ENCODE peak calls at places on chromosomes 12 and 14, in four cellular contexts. One of them, this sample, is unnamed.

GRCh38 chr14:55245657-55246268 is 25.5 kb upstream of the FBXO34 start:
- DNase-seq in CD8-positive, alpha-beta T cell: no peak
- DNase-seq in ovary: no peak
- DNase-seq in upper lobe of right lung: no peak
- DNase-seq in this sample: peak

GRCh38 chr12:68109444-68110217 is 49.9 kb downstream of the IFNG start:
- DNase-seq in CD8-positive, alpha-beta T cell: no peak
- DNase-seq in ovary: no peak
- DNase-seq in upper lobe of right lung: no peak
- DNase-seq in this sample: no peak

GRCh38 chr14:89178802-89179201 is 238.2 kb downstream of the FOXN3 start:
- DNase-seq in CD8-positive, alpha-beta T cell: no peak
- DNase-seq in upper lobe of right lung: no peak
- DNase-seq in ovary: no peak
- DNase-seq in this sample: peak

GRCh38 chr12:96404683-96405082 is 4.4 kb upstream of the CDK17 start:
- DNase-seq in ovary: no peak
- DNase-seq in CD8-positive, alpha-beta T cell: no peak
- DNase-seq in upper lobe of right lung: no peak
- DNase-seq in this sample: peak

GRCh38 chr12:42933461-42934081 is 344.0 kb upstream of the PRICKLE1 start:
- DNase-seq in upper lobe of right lung: no peak
- DNase-seq in ovary: no peak
- DNase-seq in CD8-positive, alpha-beta T cell: no peak
- DNase-seq in this sample: no peak

GRCh38 chr14:31206536-31207286 is 882 bp downstream of the HECTD1 start:
- DNase-seq in CD8-positive, alpha-beta T cell: no peak
- DNase-seq in ovary: no peak
- DNase-seq in upper lobe of right lung: no peak
- DNase-seq in this sample: peak

GRCh38 chr12:89657090-89657489 is 51.5 kb downstream of the ATP2B1 start:
- DNase-seq in CD8-positive, alpha-beta T cell: no peak
- DNase-seq in upper lobe of right lung: no peak
- DNase-seq in ovary: no peak
- DNase-seq in this sample: no peak

GRCh38 chr12:64323476-64324225 is 66.9 kb downstream of the C12orf56 start:
- DNase-seq in ovary: no peak
- DNase-seq in upper lobe of right lung: no peak
- DNase-seq in CD8-positive, alpha-beta T cell: no peak
- DNase-seq in this sample: no peak

GRCh38 chr12:57097554-57097835 is 8.6 kb downstream of the NAB2 start:
- DNase-seq in ovary: no peak
- DNase-seq in CD8-positive, alpha-beta T cell: no peak
- DNase-seq in upper lobe of right lung: no peak
- DNase-seq in this sample: no peak

GRCh38 chr14:42110167-42110566 is 503.5 kb downstream of the LRFN5 start:
- DNase-seq in ovary: no peak
- DNase-seq in CD8-positive, alpha-beta T cell: no peak
- DNase-seq in upper lobe of right lung: no peak
- DNase-seq in this sample: peak

GRCh38 chr12:52727037-52727436 is 23.7 kb upstream of the KRT77 start:
- DNase-seq in upper lobe of right lung: no peak
- DNase-seq in CD8-positive, alpha-beta T cell: no peak
- DNase-seq in ovary: no peak
- DNase-seq in this sample: no peak

GRCh38 chr12:56127485-56127887 is 581 bp upstream of the ESYT1 start:
- DNase-seq in upper lobe of right lung: no peak
- DNase-seq in ovary: no peak
- DNase-seq in CD8-positive, alpha-beta T cell: no peak
- DNase-seq in this sample: no peak

GRCh38 chr14:24051789-24052655 is at the start of gene CARMIL3:
- DNase-seq in upper lobe of right lung: peak
- DNase-seq in CD8-positive, alpha-beta T cell: peak
- DNase-seq in ovary: peak
- DNase-seq in this sample: peak

GRCh38 chr14:99395904-99396530 is 84.6 kb downstream of the SETD3 start:
- DNase-seq in ovary: no peak
- DNase-seq in CD8-positive, alpha-beta T cell: peak
- DNase-seq in upper lobe of right lung: no peak
- DNase-seq in this sample: peak

GRCh38 chr12:104603545-104603973 is 146.8 kb downstream of the CHST11 start:
- DNase-seq in CD8-positive, alpha-beta T cell: no peak
- DNase-seq in ovary: no peak
- DNase-seq in upper lobe of right lung: no peak
- DNase-seq in this sample: peak

GRCh38 chr12:58066296-58066695 is 124.9 kb downstream of the ATP23 start:
- DNase-seq in upper lobe of right lung: no peak
- DNase-seq in CD8-positive, alpha-beta T cell: no peak
- DNase-seq in ovary: no peak
- DNase-seq in this sample: no peak

GRCh38 chr12:292186-292585 is 29.6 kb upstream of the SLC6A13 start:
- DNase-seq in ovary: no peak
- DNase-seq in CD8-positive, alpha-beta T cell: no peak
- DNase-seq in upper lobe of right lung: no peak
- DNase-seq in this sample: peak

GRCh38 chr12:6819069-6820030 is 2.3 kb upstream of the GPR162 start:
- DNase-seq in CD8-positive, alpha-beta T cell: no peak
- DNase-seq in upper lobe of right lung: no peak
- DNase-seq in ovary: no peak
- DNase-seq in this sample: no peak
- TF ChIP-seq CTCF in CD8-positive, alpha-beta T cell: no peak
- TF ChIP-seq CTCF in upper lobe of right lung: no peak
- TF ChIP-seq CTCF in ovary: no peak
- TF ChIP-seq CTCF in this sample: no peak

DNA sequence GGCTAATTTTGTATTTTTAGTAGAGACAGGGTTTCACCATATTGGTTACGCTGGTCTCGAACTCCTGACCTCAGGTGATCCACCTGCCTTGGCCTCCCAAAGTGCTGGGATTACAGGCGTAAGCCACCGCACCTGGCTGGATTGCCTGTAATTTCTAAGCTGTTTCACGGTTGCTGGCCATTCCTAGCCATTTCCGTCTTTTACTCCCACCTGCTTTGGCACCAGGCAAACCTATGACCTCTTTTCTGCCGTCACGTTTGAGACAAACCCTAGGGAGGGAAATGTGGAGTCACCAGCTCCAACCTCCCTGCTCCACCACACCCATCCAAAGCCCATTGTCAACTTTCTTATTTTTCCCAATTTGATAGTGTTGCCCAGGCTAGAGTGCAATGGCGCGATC is 1.2 kb downstream of the GPR132 start:
- DNase-seq in upper lobe of right lung: no peak
- DNase-seq in CD8-positive, alpha-beta T cell: no peak
- DNase-seq in ovary: no peak
- DNase-seq in this sample: no peak
- H3K4me3 ChIP-seq in upper lobe of right lung: peak
- H3K4me3 ChIP-seq in CD8-positive, alpha-beta T cell: peak
- H3K4me3 ChIP-seq in ovary: no peak
- H3K4me3 ChIP-seq in this sample: no peak

GRCh38 chr14:51562816-51563215 is 88.9 kb upstream of the FRMD6 start:
- DNase-seq in CD8-positive, alpha-beta T cell: no peak
- DNase-seq in ovary: no peak
- DNase-seq in upper lobe of right lung: no peak
- DNase-seq in this sample: no peak
- TF ChIP-seq CTCF in CD8-positive, alpha-beta T cell: no peak
- TF ChIP-seq CTCF in ovary: no peak
- TF ChIP-seq CTCF in upper lobe of right lung: no peak
- TF ChIP-seq CTCF in this sample: no peak

GRCh38 chr12:1591029-1591428 is 3.4 kb downstream of the FBXL14 start:
- DNase-seq in ovary: no peak
- DNase-seq in CD8-positive, alpha-beta T cell: no peak
- DNase-seq in upper lobe of right lung: no peak
- DNase-seq in this sample: no peak

GRCh38 chr12:1591543-1591942 is 2.8 kb downstream of the FBXL14 start:
- DNase-seq in CD8-positive, alpha-beta T cell: no peak
- DNase-seq in upper lobe of right lung: no peak
- DNase-seq in ovary: no peak
- DNase-seq in this sample: no peak

GRCh38 chr12:1587927-1588573 is 6.3 kb downstream of the FBXL14 start:
- DNase-seq in ovary: no peak
- DNase-seq in upper lobe of right lung: no peak
- DNase-seq in CD8-positive, alpha-beta T cell: no peak
- DNase-seq in this sample: peak

GRCh38 chr12:1588574-1588944 is 5.8 kb downstream of the FBXL14 start:
- DNase-seq in CD8-positive, alpha-beta T cell: no peak
- DNase-seq in ovary: no peak
- DNase-seq in upper lobe of right lung: no peak
- DNase-seq in this sample: no peak

GRCh38 chr12:1590083-1590979 is 4.0 kb downstream of the FBXL14 start:
- DNase-seq in upper lobe of right lung: no peak
- DNase-seq in ovary: peak
- DNase-seq in CD8-positive, alpha-beta T cell: no peak
- DNase-seq in this sample: peak
- H3K4me3 ChIP-seq in upper lobe of right lung: peak
- H3K4me3 ChIP-seq in ovary: no peak
- H3K4me3 ChIP-seq in CD8-positive, alpha-beta T cell: no peak
- H3K4me3 ChIP-seq in this sample: peak

GRCh38 chr12:131980263-131980662 is 30.5 kb downstream of the EP400 start:
- DNase-seq in upper lobe of right lung: no peak
- DNase-seq in ovary: no peak
- DNase-seq in CD8-positive, alpha-beta T cell: no peak
- DNase-seq in this sample: no peak
- TF ChIP-seq CTCF in upper lobe of right lung: no peak
- TF ChIP-seq CTCF in ovary: no peak
- TF ChIP-seq CTCF in CD8-positive, alpha-beta T cell: no peak
- TF ChIP-seq CTCF in this sample: no peak

GRCh38 chr12:94707892-94708291 is 57.5 kb upstream of the TMCC3 start:
- DNase-seq in upper lobe of right lung: no peak
- DNase-seq in CD8-positive, alpha-beta T cell: no peak
- DNase-seq in ovary: peak
- DNase-seq in this sample: peak

GRCh38 chr12:94706250-94706661 is 55.9 kb upstream of the TMCC3 start:
- DNase-seq in upper lobe of right lung: no peak
- DNase-seq in CD8-positive, alpha-beta T cell: no peak
- DNase-seq in ovary: no peak
- DNase-seq in this sample: peak

GRCh38 chr12:94701711-94702110 is 51.4 kb upstream of the TMCC3 start:
- DNase-seq in CD8-positive, alpha-beta T cell: no peak
- DNase-seq in ovary: no peak
- DNase-seq in upper lobe of right lung: no peak
- DNase-seq in this sample: no peak

GRCh38 chr12:94705656-94706055 is 55.3 kb upstream of the TMCC3 start:
- DNase-seq in ovary: no peak
- DNase-seq in CD8-positive, alpha-beta T cell: no peak
- DNase-seq in upper lobe of right lung: no peak
- DNase-seq in this sample: no peak

GRCh38 chr12:94704452-94704871 is 54.1 kb upstream of the TMCC3 start:
- DNase-seq in CD8-positive, alpha-beta T cell: no peak
- DNase-seq in ovary: no peak
- DNase-seq in upper lobe of right lung: no peak
- DNase-seq in this sample: peak
- H3K4me3 ChIP-seq in CD8-positive, alpha-beta T cell: no peak
- H3K4me3 ChIP-seq in ovary: no peak
- H3K4me3 ChIP-seq in upper lobe of right lung: no peak
- H3K4me3 ChIP-seq in this sample: no peak

GRCh38 chr14:67765192-67765834 is 51.1 kb downstream of the ZFYVE26 start:
- DNase-seq in upper lobe of right lung: no peak
- DNase-seq in ovary: no peak
- DNase-seq in CD8-positive, alpha-beta T cell: no peak
- DNase-seq in this sample: no peak

GRCh38 chr14:67766035-67766680 is 50.2 kb downstream of the ZFYVE26 start:
- DNase-seq in upper lobe of right lung: no peak
- DNase-seq in CD8-positive, alpha-beta T cell: no peak
- DNase-seq in ovary: no peak
- DNase-seq in this sample: no peak

GRCh38 chr14:67762051-67762450 is 54.3 kb downstream of the ZFYVE26 start:
- DNase-seq in upper lobe of right lung: no peak
- DNase-seq in CD8-positive, alpha-beta T cell: no peak
- DNase-seq in ovary: no peak
- DNase-seq in this sample: no peak

GRCh38 chr14:67764496-67764895 is 51.9 kb downstream of the ZFYVE26 start:
- DNase-seq in CD8-positive, alpha-beta T cell: no peak
- DNase-seq in ovary: no peak
- DNase-seq in upper lobe of right lung: no peak
- DNase-seq in this sample: no peak

DNA sequence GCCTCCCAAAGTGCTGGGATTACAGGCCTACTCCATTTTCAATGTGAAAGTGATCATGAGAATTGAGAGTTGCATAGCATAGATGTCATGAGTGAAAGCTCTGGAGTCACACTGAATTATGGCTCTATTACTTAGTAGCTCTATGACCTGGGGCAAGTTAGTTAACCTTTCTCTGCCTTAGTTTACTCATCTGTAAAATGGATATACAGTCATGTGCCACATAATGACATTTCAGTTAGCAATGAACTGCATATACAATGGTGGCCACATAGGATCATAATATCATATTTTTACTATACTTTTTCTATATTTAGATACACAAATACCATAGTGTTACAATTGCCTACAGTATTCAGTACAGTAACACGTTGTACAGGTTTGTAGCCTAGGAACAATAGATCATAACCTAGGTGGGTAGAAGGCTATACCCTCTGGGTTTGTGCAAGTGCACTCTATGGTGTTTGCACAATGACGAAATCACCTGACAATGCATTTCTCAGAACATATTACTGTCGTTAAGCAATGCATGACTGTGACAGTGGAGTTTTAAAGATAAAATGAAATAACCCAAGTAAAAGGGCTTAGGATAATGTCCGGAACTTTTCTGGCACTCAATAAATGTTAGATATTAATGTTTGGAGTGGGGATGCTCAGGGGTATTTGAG is 53.1 kb downstream of the ZFYVE26 start:
- DNase-seq in CD8-positive, alpha-beta T cell: no peak
- DNase-seq in ovary: no peak
- DNase-seq in upper lobe of right lung: no peak
- DNase-seq in this sample: no peak
- TF ChIP-seq CTCF in CD8-positive, alpha-beta T cell: no peak
- TF ChIP-seq CTCF in ovary: no peak
- TF ChIP-seq CTCF in upper lobe of right lung: no peak
- TF ChIP-seq CTCF in this sample: no peak

GRCh38 chr14:36316131-36316530 is 4.3 kb downstream of the MBIP start:
- DNase-seq in ovary: no peak
- DNase-seq in CD8-positive, alpha-beta T cell: no peak
- DNase-seq in upper lobe of right lung: no peak
- DNase-seq in this sample: no peak

GRCh38 chr14:36324897-36325296 is 4.5 kb upstream of the MBIP start:
- DNase-seq in CD8-positive, alpha-beta T cell: no peak
- DNase-seq in ovary: no peak
- DNase-seq in upper lobe of right lung: no peak
- DNase-seq in this sample: no peak

GRCh38 chr14:36319899-36320209 is 583 bp downstream of the MBIP start:
- DNase-seq in ovary: no peak
- DNase-seq in upper lobe of right lung: no peak
- DNase-seq in CD8-positive, alpha-beta T cell: no peak
- DNase-seq in this sample: no peak

GRCh38 chr14:36317650-36318049 is 2.8 kb downstream of the MBIP start:
- DNase-seq in ovary: no peak
- DNase-seq in upper lobe of right lung: no peak
- DNase-seq in CD8-positive, alpha-beta T cell: no peak
- DNase-seq in this sample: no peak

GRCh38 chr14:36320210-36321003 is at the start of gene MBIP:
- DNase-seq in upper lobe of right lung: peak
- DNase-seq in ovary: peak
- DNase-seq in CD8-positive, alpha-beta T cell: peak
- DNase-seq in this sample: peak
- H3K4me3 ChIP-seq in upper lobe of right lung: peak
- H3K4me3 ChIP-seq in ovary: peak
- H3K4me3 ChIP-seq in CD8-positive, alpha-beta T cell: peak
- H3K4me3 ChIP-seq in this sample: peak

GRCh38 chr12:32440120-32440865 is 40.9 kb downstream of the FGD4 start:
- DNase-seq in CD8-positive, alpha-beta T cell: no peak
- DNase-seq in upper lobe of right lung: no peak
- DNase-seq in ovary: no peak
- DNase-seq in this sample: no peak
- TF ChIP-seq CTCF in CD8-positive, alpha-beta T cell: no peak
- TF ChIP-seq CTCF in upper lobe of right lung: no peak
- TF ChIP-seq CTCF in ovary: no peak
- TF ChIP-seq CTCF in this sample: no peak